ENCODE peak calls at places on chromosomes 6 and 20, in eight cellular contexts. Y, C, R, L, G, J, X and V are unnamed samples. For H3K9me3 and H3K4me1, the result is how much of the 10 kb centered on the place peaks cover.

GRCh38 chr6:98827295-98828159 is 6.8 kb upstream of the POU3F2 start:
- DNase-seq in L (no peak), R (no peak), J (peak), G (no peak), C (no peak), Y (no peak), X (no peak), V (no peak)

GRCh38 chr6:16909599-16910360 is 148.5 kb upstream of the ATXN1 start:
- DNase-seq in X (peak), L (no peak), C (no peak), Y (peak), J (no peak), G (no peak), R (no peak), V (no peak)

GRCh38 chr20:19907326-19908056 is 109.7 kb upstream of the NAA20 start:
- DNase-seq in J (no peak), X (no peak), G (no peak), Y (peak), R (no peak), L (no peak), C (no peak), V (no peak)

GRCh38 chr6:152206072-152206818 is 398.8 kb downstream of the ESR1 start:
- DNase-seq in C (peak), L (peak), R (peak), G (no peak), J (peak), Y (peak), X (no peak), V (peak)

GRCh38 chr6:14412026-14412425 is 294.5 kb downstream of the CD83 start:
- DNase-seq in J (no peak), R (no peak), X (no peak), C (no peak), L (no peak), Y (no peak), G (no peak), V (no peak)

GRCh38 chr6:129651291-129651691 is 58.7 kb downstream of the ARHGAP18 start:
- DNase-seq in R (no peak), G (no peak), J (no peak), Y (no peak), X (no peak), C (no peak), L (no peak), V (no peak)

GRCh38 chr20:1900321-1900791 is 5.1 kb downstream of the SIRPA start:
- DNase-seq in C (peak), R (peak), L (peak), X (peak), Y (peak), J (peak), G (no peak), V (peak)

GRCh38 chr20:47741669-47742345 is 43.5 kb downstream of the SULF2 start:
- DNase-seq in L (no peak), G (no peak), J (no peak), X (no peak), R (no peak), C (no peak), Y (no peak), V (no peak)

GRCh38 chr20:5147193-5147592 is 20.4 kb downstream of the CDS2 start:
- DNase-seq in Y (no peak), J (no peak), C (no peak), R (no peak), G (no peak), L (no peak), X (no peak), V (no peak)

GRCh38 chr20:35833271-35833670 is 61.5 kb downstream of the PHF20 start:
- DNase-seq in L (no peak), Y (no peak), R (no peak), C (no peak), G (no peak), J (no peak), X (no peak), V (no peak)

GRCh38 chr6:46756469-46757205 is 9.9 kb downstream of the ANKRD66 start:
- DNase-seq in R (no peak), L (no peak), G (no peak), J (no peak), X (no peak), C (no peak), Y (no peak), V (no peak)

GRCh38 chr6:38413097-38413800 is 226.5 kb downstream of the BTBD9 start:
- DNase-seq in Y (no peak), G (no peak), C (no peak), X (no peak), J (no peak), R (peak), L (peak), V (no peak)

GRCh38 chr20:32580970-32581838 is 3.9 kb downstream of the NOL4L start:
- DNase-seq in Y (no peak), C (peak), L (no peak), G (no peak), R (no peak), J (peak), X (no peak), V (no peak)

GRCh38 chr6:135423649-135424128 is 73.9 kb downstream of the AHI1 start:
- DNase-seq in Y (peak), G (no peak), C (peak), X (peak), L (no peak), R (no peak), J (no peak), V (no peak)

GRCh38 chr6:27295301-27296079 is 16.6 kb downstream of the POM121L2 start:
- DNase-seq in X (no peak), C (peak), Y (peak), G (no peak), R (no peak), J (peak), L (no peak), V (no peak)
- H3K9me3 ChIP-seq in X (under half), C (under half), Y (under half), G (under half), R (under half), J (under half), L (under half), V (under half)

GRCh38 chr20:51500936-51501335 is 41.6 kb downstream of the NFATC2 start:
- DNase-seq in X (no peak), Y (no peak), R (no peak), L (no peak), J (peak), G (peak), C (no peak), V (no peak)
- H3K4me1 ChIP-seq in X (under half), Y (under half), R (under half), L (under half), J (under half), G (half or more), C (under half), V (under half)

GRCh38 chr20:37454636-37455035 is 66.4 kb upstream of the NNAT start:
- DNase-seq in J (no peak), X (no peak), R (no peak), Y (no peak), C (no peak), L (no peak), G (no peak), V (no peak)

GRCh38 chr20:37456948-37457347 is 64.1 kb upstream of the NNAT start:
- DNase-seq in G (no peak), L (no peak), Y (no peak), X (no peak), J (no peak), R (no peak), C (no peak), V (no peak)

GRCh38 chr20:37457928-37458327 is 63.1 kb upstream of the NNAT start:
- DNase-seq in L (no peak), R (no peak), Y (no peak), X (no peak), J (no peak), C (no peak), G (no peak), V (no peak)

GRCh38 chr20:37453836-37454235 is 67.2 kb upstream of the NNAT start:
- DNase-seq in R (peak), J (peak), C (no peak), Y (no peak), X (no peak), L (no peak), G (no peak), V (no peak)

GRCh38 chr20:37455659-37456058 is 65.4 kb upstream of the NNAT start:
- DNase-seq in X (no peak), J (peak), Y (no peak), C (no peak), L (no peak), G (no peak), R (no peak), V (no peak)
- H3K9me3 ChIP-seq in X (under half), J (under half), Y (under half), C (under half), L (under half), G (under half), R (under half), V (under half)

GRCh38 chr20:36856196-36856595 is 19.7 kb upstream of the TLDC2 start:
- DNase-seq in Y (peak), R (no peak), L (no peak), X (peak), C (no peak), J (peak), G (no peak), V (no peak)

GRCh38 chr20:36854343-36855240 is 21.3 kb upstream of the TLDC2 start:
- DNase-seq in Y (no peak), R (no peak), J (peak), C (no peak), X (peak), L (no peak), G (no peak), V (peak)

GRCh38 chr20:36856691-36857635 is 19.0 kb upstream of the TLDC2 start:
- DNase-seq in X (peak), G (no peak), C (no peak), R (no peak), Y (peak), L (no peak), J (peak), V (no peak)

GRCh38 chr20:36852187-36852586 is 23.8 kb upstream of the TLDC2 start:
- DNase-seq in R (no peak), Y (no peak), L (no peak), G (no peak), J (peak), X (no peak), C (no peak), V (no peak)

GRCh38 chr20:36855241-36855657 is 20.7 kb upstream of the TLDC2 start:
- DNase-seq in L (no peak), G (no peak), R (no peak), J (peak), X (no peak), C (no peak), Y (no peak), V (no peak)
- H3K4me1 ChIP-seq in L (under half), G (under half), R (half or more), J (under half), X (half or more), C (under half), Y (under half), V (under half)

GRCh38 chr20:22585786-22586493 is 1.6 kb upstream of the FOXA2 start:
- DNase-seq in R (no peak), L (no peak), X (no peak), Y (no peak), C (no peak), G (no peak), J (peak), V (peak)

GRCh38 chr20:22586645-22587310 is 2.4 kb upstream of the FOXA2 start:
- DNase-seq in R (no peak), C (peak), G (no peak), L (no peak), X (peak), Y (peak), J (peak), V (peak)

GRCh38 chr20:22584630-22584921 is 204 bp upstream of the FOXA2 start:
- DNase-seq in Y (no peak), X (no peak), L (no peak), C (peak), R (no peak), G (no peak), J (peak), V (peak)

GRCh38 chr20:22583773-22584629 is at the start of gene FOXA2:
- DNase-seq in G (no peak), C (peak), L (no peak), Y (no peak), R (no peak), J (peak), X (peak), V (peak)

GRCh38 chr20:22584922-22585785 is 782 bp upstream of the FOXA2 start:
- DNase-seq in L (no peak), Y (no peak), C (peak), G (no peak), X (peak), J (peak), R (no peak), V (peak)
- H3K9me3 ChIP-seq in L (under half), Y (under half), C (under half), G (under half), X (under half), J (under half), R (under half), V (under half)

GRCh38 chr6:10407018-10407673 is 7.7 kb downstream of the TFAP2A start:
- DNase-seq in J (no peak), C (no peak), G (no peak), Y (no peak), X (no peak), L (no peak), R (no peak), V (no peak)
- H3K4me1 ChIP-seq in J (under half), C (under half), G (under half), Y (under half), X (half or more), L (under half), R (under half), V (under half)

DNA sequence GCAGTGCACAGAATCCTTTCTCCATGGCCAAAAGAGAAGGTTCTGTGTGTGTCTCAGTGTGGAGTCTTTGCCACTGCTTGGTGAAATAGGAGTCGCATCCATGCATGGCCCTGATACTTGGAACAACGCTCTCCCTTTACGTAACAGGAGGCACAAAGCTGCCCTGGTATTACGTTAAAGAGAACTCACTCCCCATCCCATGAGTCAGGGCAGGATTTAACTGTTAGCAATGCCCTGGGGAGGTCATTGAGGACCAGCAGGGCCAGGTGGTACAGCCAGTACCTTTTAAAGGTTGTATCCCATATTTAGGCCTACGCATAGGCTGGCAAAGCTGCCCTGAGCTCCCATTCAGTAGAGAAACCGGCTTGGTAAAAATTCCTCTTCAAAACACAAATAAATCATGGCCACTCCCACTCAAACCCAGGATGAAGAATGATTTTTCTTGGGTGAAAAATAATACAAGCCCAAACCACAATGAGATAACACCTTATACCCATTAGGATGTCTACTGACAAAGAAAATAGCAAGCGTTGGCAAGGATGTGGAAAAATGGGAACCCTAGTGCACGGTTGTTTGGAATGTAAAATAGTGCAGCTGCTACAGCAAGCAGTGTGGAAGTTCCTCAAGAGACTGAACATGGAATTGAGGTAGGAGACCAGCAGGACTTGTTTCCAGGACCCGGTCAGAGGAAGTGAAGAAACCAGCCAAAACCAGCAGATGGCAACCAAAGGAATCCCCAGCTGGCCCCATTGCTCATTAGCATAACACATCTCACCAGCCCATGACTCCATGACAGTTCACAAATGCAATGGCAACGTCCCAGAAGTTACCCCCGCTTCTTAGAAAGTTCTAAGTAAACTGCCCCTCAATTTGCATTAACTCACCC is 37.0 kb downstream of the MYLK4 start:
- DNase-seq in X (no peak), R (no peak), J (no peak), L (no peak), C (no peak), Y (peak), G (no peak), V (no peak)
- H3K9me3 ChIP-seq in X (under half), R (under half), J (under half), L (under half), C (under half), Y (under half), G (under half), V (under half)